ENCODE peak calls at places on chromosomes 16 and 17, in four cellular contexts. P is fibroblast of mammary gland, D is body of pancreas, X is bronchial epithelial cell. Y is an unnamed sample.

GRCh38 chr17:39122982-39123381 is 28.5 kb downstream of the PLXDC1 start:
- DNase-seq in X (no peak), P (no peak), D (no peak), Y (no peak)

GRCh38 chr16:10878644-10879498 is 1.9 kb downstream of the CIITA start:
- DNase-seq in P (no peak), D (peak), X (peak), Y (peak)

GRCh38 chr17:77459018-77459755 is 318.4 kb downstream of the SEC14L1 start:
- DNase-seq in X (no peak), P (no peak), D (no peak), Y (no peak)

GRCh38 chr17:62597920-62598319 is 29.6 kb upstream of the MRC2 start:
- DNase-seq in P (peak), D (no peak), X (no peak), Y (peak)

GRCh38 chr17:81405382-81406005 is 10.2 kb downstream of the BAHCC1 start:
- DNase-seq in D (no peak), X (no peak), P (peak), Y (peak)

GRCh38 chr16:46923513-46924295 is 39.5 kb downstream of the GPT2 start:
- DNase-seq in D (peak), P (peak), X (no peak), Y (no peak)

GRCh38 chr17:78748048-78748729 is 33.9 kb downstream of the CYTH1 start:
- DNase-seq in P (peak), D (peak), X (peak), Y (no peak)

GRCh38 chr17:73827627-73828241 is 183.5 kb upstream of the SDK2 start:
- DNase-seq in D (no peak), X (peak), P (no peak), Y (peak)

GRCh38 chr17:50023520-50023919 is 28.5 kb upstream of the DLX3 start:
- DNase-seq in P (no peak), X (no peak), D (no peak), Y (no peak)

GRCh38 chr17:73720187-73720834 is 76.1 kb upstream of the SDK2 start:
- DNase-seq in X (no peak), P (no peak), D (no peak), Y (no peak)

GRCh38 chr17:12302711-12303110 is 282.0 kb downstream of the MAP2K4 start:
- DNase-seq in D (no peak), X (no peak), P (peak), Y (no peak)

GRCh38 chr17:44267165-44267455 is 825 bp downstream of the SLC4A1 start:
- DNase-seq in P (no peak), D (no peak), X (no peak), Y (no peak)

GRCh38 chr17:80942360-80943345 is 49.0 kb upstream of the CHMP6 start:
- DNase-seq in D (peak), X (peak), P (peak), Y (peak)

GRCh38 chr17:39483506-39483905 is 22.2 kb downstream of the CDK12 start:
- DNase-seq in X (no peak), P (no peak), D (no peak), Y (no peak)

GRCh38 chr17:39736319-39737165 is 1.2 kb upstream of the GRB7 start:
- DNase-seq in X (peak), D (no peak), P (peak), Y (no peak)

GRCh38 chr17:72441899-72442298 is 321.1 kb downstream of the SOX9 start:
- DNase-seq in P (no peak), X (no peak), D (no peak), Y (no peak)

GRCh38 chr17:52790359-52790955 is 631.9 kb upstream of the CA10 start:
- DNase-seq in D (no peak), X (no peak), P (no peak), Y (peak)

DNA sequence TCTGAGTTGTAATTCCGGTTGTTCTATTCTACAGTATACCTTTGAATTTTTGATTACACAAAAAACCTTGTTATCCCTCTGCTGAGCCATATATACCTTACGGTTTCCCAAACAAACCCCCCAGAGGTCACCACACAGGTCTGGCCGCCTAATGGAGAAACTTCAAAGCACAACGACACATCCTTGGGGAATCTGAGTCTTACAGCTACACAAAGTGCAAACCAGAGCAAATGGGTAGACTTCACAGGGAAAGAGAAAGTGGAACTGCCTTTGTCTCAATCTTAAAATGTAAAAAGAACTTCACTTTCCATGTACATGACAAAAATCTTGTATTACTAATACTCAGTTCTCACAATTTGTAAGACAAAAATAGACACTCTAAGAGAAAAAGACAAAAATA is 2.7 kb downstream of the FBXO31 start:
- DNase-seq in D (no peak), P (peak), X (no peak), Y (peak)
- TF ChIP-seq CTCF in D (no peak), P (no peak), X (no peak), Y (peak)

GRCh38 chr16:56936491-56936890 is 4.5 kb downstream of the HERPUD1 start:
- DNase-seq in P (no peak), D (no peak), X (no peak), Y (no peak)
- H3K4me3 ChIP-seq in P (no peak), D (peak), X (no peak), Y (no peak)

DNA sequence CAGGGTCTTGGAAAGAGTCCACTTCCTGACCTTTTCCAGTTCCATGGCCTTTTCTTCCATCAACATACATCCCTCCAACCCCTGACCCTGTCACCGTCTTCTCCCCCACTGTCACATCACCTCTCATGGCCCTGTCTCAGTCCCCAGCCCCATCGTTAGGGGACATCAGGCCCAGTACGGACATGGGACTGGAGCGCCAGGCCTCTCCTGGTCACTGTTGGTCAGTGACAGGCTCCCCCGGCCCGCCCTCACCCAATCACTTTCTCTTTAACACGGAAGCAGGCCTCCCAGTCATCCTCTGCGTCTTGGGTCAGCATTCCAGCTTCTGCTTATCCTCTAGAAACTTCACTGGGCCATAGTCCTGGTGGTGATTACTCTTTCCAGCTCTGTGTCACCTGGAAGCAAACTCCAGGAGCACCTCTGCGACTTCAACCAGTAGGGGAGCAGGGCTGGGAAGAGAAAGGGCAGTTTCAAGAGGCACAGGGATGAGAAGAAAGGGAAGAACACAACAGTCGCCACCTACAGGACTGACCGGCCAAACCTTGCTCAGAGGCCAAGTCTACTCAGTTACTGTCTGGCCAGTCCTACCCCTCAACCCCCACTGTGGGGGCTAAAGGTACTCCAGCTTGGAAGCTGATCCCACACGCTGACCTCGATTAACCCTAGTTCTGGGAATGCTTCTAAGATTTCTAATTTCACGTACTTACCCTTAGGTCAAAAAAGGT is 15.9 kb upstream of the ICAM2 start:
- DNase-seq in D (no peak), X (no peak), P (no peak), Y (no peak)
- TF ChIP-seq CTCF in D (no peak), X (no peak), P (peak), Y (no peak)

GRCh38 chr17:45428050-45428953 is 4.4 kb downstream of the ARHGAP27 start:
- DNase-seq in P (peak), X (peak), D (peak), Y (peak)

GRCh38 chr17:45429338-45430005 is 3.2 kb downstream of the ARHGAP27 start:
- DNase-seq in X (no peak), P (no peak), D (no peak), Y (no peak)

GRCh38 chr17:45430006-45430737 is 2.5 kb downstream of the ARHGAP27 start:
- DNase-seq in P (no peak), X (no peak), D (no peak), Y (no peak)

GRCh38 chr17:45427181-45427835 is 5.4 kb downstream of the ARHGAP27 start:
- DNase-seq in D (no peak), P (no peak), X (no peak), Y (no peak)

GRCh38 chr17:45428954-45429337 is 3.7 kb downstream of the ARHGAP27 start:
- DNase-seq in P (no peak), X (no peak), D (no peak), Y (no peak)
- H3K4me3 ChIP-seq in P (no peak), X (no peak), D (no peak), Y (no peak)

GRCh38 chr17:42520540-42520951 is 15.5 kb upstream of the NAGLU start:
- DNase-seq in P (no peak), D (no peak), X (no peak), Y (no peak)
- TF ChIP-seq CTCF in P (peak), D (no peak), X (peak), Y (peak)

GRCh38 chr16:87952751-87953150 is 1.5 kb downstream of the BANP start:
- DNase-seq in D (no peak), P (no peak), X (no peak), Y (no peak)
- H3K4me3 ChIP-seq in D (no peak), P (peak), X (no peak), Y (peak)

Y was measured in fibroblast of pulmonary artery.